ENCODE peak calls at places on chromosome 12, in five cellular contexts. N is IMR-90, Z is mesenchymal stem cell, H is H1, L is trophoblast cell. K is an unnamed sample.

GRCh38 chr12:633731-634130 is 29.5 kb downstream of the NINJ2 start:
- DNase-seq in N (no peak), Z (no peak), H (no peak), L (no peak), K (no peak)

GRCh38 chr12:104387190-104387589 is 69.6 kb upstream of the CHST11 start:
- DNase-seq in N (peak), Z (no peak), H (no peak), L (no peak), K (no peak)

GRCh38 chr12:63419119-63419518 is 249.2 kb downstream of the DPY19L2 start:
- DNase-seq in N (no peak), Z (no peak), H (no peak), L (peak), K (no peak)

GRCh38 chr12:98772818-98773217 is 127.7 kb downstream of the APAF1 start:
- DNase-seq in N (no peak), Z (no peak), H (no peak), L (no peak), K (no peak)

GRCh38 chr12:106128526-106129430 is 10.0 kb downstream of the NUAK1 start:
- DNase-seq in N (no peak), Z (no peak), H (no peak), L (no peak), K (no peak)

GRCh38 chr12:106341086-106341879 is 16.3 kb upstream of the POLR3B start:
- DNase-seq in N (peak), Z (no peak), H (no peak), L (no peak), K (no peak)

GRCh38 chr12:102735104-102735503 is 181.9 kb downstream of the PAH start:
- DNase-seq in N (no peak), Z (no peak), H (no peak), L (no peak), K (no peak)

GRCh38 chr12:45234134-45234865 is 18.4 kb downstream of the ANO6 start:
- DNase-seq in N (peak), Z (peak), H (no peak), L (peak), K (peak)

GRCh38 chr12:109937371-109937770 is 37.3 kb downstream of the TCHP start:
- DNase-seq in N (no peak), Z (no peak), H (no peak), L (no peak), K (no peak)

DNA sequence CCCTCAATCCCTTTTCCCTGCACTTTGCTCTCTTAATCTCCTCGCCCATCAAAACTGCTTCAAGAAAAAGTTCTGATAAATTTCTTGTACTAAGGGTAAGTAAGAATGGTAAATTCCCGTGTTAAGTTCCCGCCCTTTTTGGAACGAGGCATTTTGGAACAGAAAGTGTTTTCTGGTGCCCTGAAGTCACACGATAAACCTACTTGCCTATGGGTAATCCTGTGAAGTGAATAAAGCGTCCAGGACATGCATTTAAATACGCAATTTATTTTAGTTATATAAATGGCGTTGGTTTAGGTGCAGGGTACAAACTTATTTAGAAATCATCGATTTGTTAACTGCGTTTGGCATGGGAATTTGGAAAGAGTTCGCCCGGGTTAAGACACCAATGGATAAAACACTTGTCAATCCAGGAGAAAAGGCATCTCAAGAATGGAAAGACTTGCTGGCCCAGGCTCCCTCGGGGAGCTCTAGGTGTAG is 704 bp upstream of the RAP1B start:
- DNase-seq in N (peak), Z (no peak), H (no peak), L (no peak), K (no peak)
- H3K14ac ChIP-seq in N (peak), Z (no peak), H (no peak), L (no peak), K (no peak)

DNA sequence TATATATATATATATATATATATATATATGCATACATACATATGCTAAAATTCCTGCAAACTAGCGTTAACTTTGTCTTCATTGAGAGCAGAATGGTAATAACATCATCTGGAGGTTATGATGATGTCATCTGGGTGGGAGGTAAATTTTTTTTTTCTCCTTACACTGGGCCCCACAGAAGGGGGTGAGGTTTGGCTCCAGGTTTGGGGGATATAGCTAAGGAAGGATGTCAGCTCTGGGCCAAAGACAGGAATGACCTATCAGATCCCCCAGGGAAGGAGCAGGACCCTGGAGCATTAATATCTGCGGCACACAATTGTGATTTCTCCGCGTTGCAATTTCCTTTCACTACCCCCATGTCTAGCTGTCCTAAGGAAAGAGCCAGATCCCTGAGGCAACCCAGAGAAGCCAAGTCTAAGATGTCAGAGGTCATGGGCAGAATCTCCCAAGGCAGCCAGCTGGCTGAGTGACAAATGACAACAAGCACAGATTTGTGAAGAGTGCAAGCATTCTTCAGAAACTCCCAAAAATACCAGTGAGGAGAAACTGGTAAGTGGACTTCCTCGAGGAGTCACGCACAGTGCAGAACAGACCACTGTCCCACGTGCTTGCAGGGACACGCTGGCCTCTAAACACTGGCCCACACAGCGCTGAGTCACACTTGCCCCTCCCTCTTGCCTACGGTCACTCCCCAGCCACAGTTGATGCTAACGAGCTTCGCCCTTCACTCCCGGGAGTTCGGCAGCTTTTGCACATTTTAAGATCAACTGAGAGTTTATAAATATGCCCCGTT is 9.9 kb downstream of the UBC start:
- DNase-seq in N (peak), Z (peak), H (no peak), L (peak), K (no peak)
- H3K4me3 ChIP-seq in N (no peak), Z (no peak), H (no peak), L (no peak), K (peak)

DNA sequence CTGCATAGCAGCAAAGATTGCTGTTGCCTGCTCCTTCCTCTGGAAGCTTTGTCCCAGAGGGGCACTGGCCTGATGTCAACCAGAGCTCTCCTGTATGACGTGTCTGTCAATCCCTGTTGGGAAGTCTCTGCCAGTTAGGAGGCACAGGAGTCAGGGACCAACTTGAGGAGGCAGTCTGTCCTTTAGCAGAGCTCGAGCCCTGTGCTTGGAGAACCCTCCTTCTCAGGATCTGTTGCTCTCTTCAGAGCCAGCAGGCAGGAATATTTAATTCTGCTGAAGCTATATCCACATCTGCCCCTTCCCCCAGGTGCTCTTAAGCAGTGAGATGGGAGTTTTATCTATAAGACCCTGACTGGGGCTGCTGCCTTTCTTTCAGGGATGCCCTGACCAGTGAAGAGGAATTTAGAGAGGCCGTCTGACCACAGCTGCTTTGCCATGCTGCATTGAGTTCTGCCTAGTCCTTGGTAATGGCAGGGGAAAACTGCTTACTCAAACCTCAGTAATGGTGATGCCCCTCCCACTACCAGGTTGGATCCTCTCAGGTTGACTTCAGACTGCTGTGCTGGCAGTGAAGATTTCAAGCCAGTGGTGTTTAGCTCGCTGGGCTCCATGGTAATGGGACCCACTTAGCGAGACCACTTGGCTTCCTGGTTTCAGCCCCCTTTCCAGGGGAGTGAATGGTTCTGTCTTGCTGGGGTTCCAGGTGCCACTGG is 218.6 kb upstream of the SLC38A2 start:
- DNase-seq in N (no peak), Z (no peak), H (no peak), L (no peak), K (no peak)
- H3K14ac ChIP-seq in N (no peak), Z (no peak), H (no peak), L (no peak), K (no peak)

GRCh38 chr12:22628228-22628627 is 3.3 kb downstream of the ETNK1 start:
- DNase-seq in N (no peak), Z (no peak), H (no peak), L (no peak), K (no peak)
- H3K4me3 ChIP-seq in N (no peak), Z (no peak), H (peak), L (no peak), K (no peak)

K was measured in neuronal stem cell.